ENCODE peak calls at places on chromosomes 4 and X, in ten cellular contexts. Y, P, W, J, F, B, R, H, N and G are unnamed samples.

GRCh38 chr4:26321326-26322276 is 787 bp downstream of the RBPJ start:
- DNase-seq in Y (peak), P (peak), W (peak), J (no peak), F (no peak), B (peak), R (peak), H (peak), N (no peak), G (peak)

GRCh38 chr4:151993521-151993920 is 232.7 kb upstream of the GATB start:
- DNase-seq in Y (no peak), P (peak), W (no peak), J (no peak), F (no peak), B (no peak), R (no peak), H (no peak), N (no peak), G (no peak)

GRCh38 chrX:26889574-26889973 is 573.6 kb downstream of the PPP4R3C start:
- DNase-seq in Y (no peak), P (peak), W (no peak), J (no peak), F (no peak), B (no peak), R (no peak), H (no peak), N (no peak), G (no peak)

GRCh38 chr4:111016416-111016815 is 393.5 kb upstream of the PITX2 start:
- DNase-seq in Y (no peak), P (no peak), W (no peak), J (no peak), F (no peak), B (no peak), R (no peak), H (no peak), N (no peak), G (no peak)

GRCh38 chrX:116873678-116874077 is 410.9 kb upstream of the CT83 start:
- DNase-seq in Y (peak), P (peak), W (no peak), J (peak), F (peak), B (no peak), R (no peak), H (peak), N (peak), G (no peak)

GRCh38 chrX:8738588-8739189 is 6.8 kb upstream of the ANOS1 start:
- DNase-seq in Y (peak), P (peak), W (peak), J (no peak), F (peak), B (no peak), R (peak), H (peak), N (no peak), G (peak)

GRCh38 chr4:120557372-120557771 is 365.2 kb downstream of the PRDM5 start:
- DNase-seq in Y (no peak), P (peak), W (no peak), J (no peak), F (no peak), B (no peak), R (no peak), H (no peak), N (no peak), G (no peak)

GRCh38 chrX:72079607-72080006 is 52.1 kb downstream of the RTL5 start:
- DNase-seq in Y (no peak), P (no peak), W (no peak), J (no peak), F (no peak), B (peak), R (no peak), H (no peak), N (no peak), G (no peak)

GRCh38 chr4:82984459-82984858 is 26.2 kb downstream of the LIN54 start:
- DNase-seq in Y (peak), P (peak), W (peak), J (peak), F (peak), B (no peak), R (no peak), H (peak), N (no peak), G (no peak)